ENCODE peak calls at places on chromosomes 2 and 18, in five cellular contexts. One of them, this sample, is unnamed.

GRCh38 chr2:136243638-136244557 is 125.9 kb upstream of the CXCR4 start:
- DNase-seq in suprapubic skin: no peak
- DNase-seq in transverse colon: no peak
- DNase-seq in K562: no peak
- DNase-seq in endothelial cell of umbilical vein: no peak
- DNase-seq in this sample: no peak

GRCh38 chr2:24022975-24023575 is 13.2 kb downstream of the MFSD2B start:
- DNase-seq in K562: no peak
- DNase-seq in suprapubic skin: peak
- DNase-seq in transverse colon: no peak
- DNase-seq in endothelial cell of umbilical vein: no peak
- DNase-seq in this sample: no peak

GRCh38 chr2:45483997-45484396 is 127.1 kb downstream of the SRBD1 start:
- DNase-seq in K562: no peak
- DNase-seq in transverse colon: no peak
- DNase-seq in endothelial cell of umbilical vein: no peak
- DNase-seq in suprapubic skin: no peak
- DNase-seq in this sample: no peak

GRCh38 chr2:15510552-15510951 is 50.6 kb downstream of the NBAS start:
- DNase-seq in suprapubic skin: no peak
- DNase-seq in endothelial cell of umbilical vein: no peak
- DNase-seq in K562: no peak
- DNase-seq in transverse colon: no peak
- DNase-seq in this sample: no peak

GRCh38 chr2:144261966-144262365 is 258.0 kb downstream of the ZEB2 start:
- DNase-seq in transverse colon: no peak
- DNase-seq in suprapubic skin: no peak
- DNase-seq in K562: no peak
- DNase-seq in endothelial cell of umbilical vein: no peak
- DNase-seq in this sample: no peak

GRCh38 chr2:7621018-7621814 is 704.0 kb downstream of the RNF144A start:
- DNase-seq in K562: no peak
- DNase-seq in endothelial cell of umbilical vein: no peak
- DNase-seq in suprapubic skin: no peak
- DNase-seq in transverse colon: no peak
- DNase-seq in this sample: no peak

GRCh38 chr2:127137225-127137624 is 30.3 kb upstream of the BIN1 start:
- DNase-seq in suprapubic skin: no peak
- DNase-seq in transverse colon: no peak
- DNase-seq in endothelial cell of umbilical vein: no peak
- DNase-seq in K562: no peak
- DNase-seq in this sample: no peak

GRCh38 chr18:74281011-74281638 is 10.6 kb downstream of the CYB5A start:
- DNase-seq in endothelial cell of umbilical vein: no peak
- DNase-seq in suprapubic skin: no peak
- DNase-seq in transverse colon: no peak
- DNase-seq in K562: no peak
- DNase-seq in this sample: no peak

GRCh38 chr2:196592912-196593881 is 46.3 kb upstream of the CCDC150 start:
- DNase-seq in K562: peak
- DNase-seq in suprapubic skin: no peak
- DNase-seq in transverse colon: no peak
- DNase-seq in endothelial cell of umbilical vein: peak
- DNase-seq in this sample: peak

GRCh38 chr2:204665244-204665643 is 120.0 kb downstream of the PARD3B start:
- DNase-seq in K562: no peak
- DNase-seq in endothelial cell of umbilical vein: no peak
- DNase-seq in transverse colon: no peak
- DNase-seq in suprapubic skin: no peak
- DNase-seq in this sample: no peak

GRCh38 chr2:65431417-65432226 is 777 bp downstream of the SPRED2 start:
- DNase-seq in suprapubic skin: peak
- DNase-seq in K562: peak
- DNase-seq in endothelial cell of umbilical vein: peak
- DNase-seq in transverse colon: peak
- DNase-seq in this sample: peak

GRCh38 chr2:46917628-46918027 is 2.0 kb upstream of the MCFD2 start:
- DNase-seq in transverse colon: no peak
- DNase-seq in K562: no peak
- DNase-seq in suprapubic skin: no peak
- DNase-seq in endothelial cell of umbilical vein: no peak
- DNase-seq in this sample: no peak

GRCh38 chr2:105798595-105798994 is 53.9 kb downstream of the NCK2 start:
- DNase-seq in K562: no peak
- DNase-seq in endothelial cell of umbilical vein: no peak
- DNase-seq in transverse colon: no peak
- DNase-seq in suprapubic skin: no peak
- DNase-seq in this sample: peak

GRCh38 chr2:39632871-39633270 is 32.8 kb upstream of the TMEM178A start:
- DNase-seq in suprapubic skin: no peak
- DNase-seq in transverse colon: no peak
- DNase-seq in K562: no peak
- DNase-seq in endothelial cell of umbilical vein: no peak
- DNase-seq in this sample: no peak

GRCh38 chr2:47503481-47504070 is 100.6 kb downstream of the MSH2 start:
- DNase-seq in endothelial cell of umbilical vein: no peak
- DNase-seq in K562: no peak
- DNase-seq in transverse colon: no peak
- DNase-seq in suprapubic skin: peak
- DNase-seq in this sample: no peak

GRCh38 chr2:235206399-235206798 is 254.6 kb downstream of the SH3BP4 start:
- DNase-seq in suprapubic skin: no peak
- DNase-seq in K562: no peak
- DNase-seq in transverse colon: no peak
- DNase-seq in endothelial cell of umbilical vein: no peak
- DNase-seq in this sample: no peak

GRCh38 chr2:130300970-130301348 is 41.7 kb upstream of the IMP4 start:
- DNase-seq in K562: no peak
- DNase-seq in suprapubic skin: no peak
- DNase-seq in transverse colon: no peak
- DNase-seq in endothelial cell of umbilical vein: no peak
- DNase-seq in this sample: no peak

GRCh38 chr2:211836409-211836808 is 702.2 kb downstream of the ERBB4 start:
- DNase-seq in endothelial cell of umbilical vein: no peak
- DNase-seq in K562: no peak
- DNase-seq in transverse colon: no peak
- DNase-seq in suprapubic skin: no peak
- DNase-seq in this sample: no peak

GRCh38 chr2:161373939-161374338 is 42.2 kb upstream of the TBR1 start:
- DNase-seq in transverse colon: no peak
- DNase-seq in suprapubic skin: no peak
- DNase-seq in endothelial cell of umbilical vein: no peak
- DNase-seq in K562: no peak
- DNase-seq in this sample: no peak

GRCh38 chr2:59167514-59167913 is 926.4 kb upstream of the FANCL start:
- DNase-seq in endothelial cell of umbilical vein: no peak
- DNase-seq in K562: no peak
- DNase-seq in suprapubic skin: no peak
- DNase-seq in transverse colon: no peak
- DNase-seq in this sample: no peak

GRCh38 chr2:29281585-29281984 is 166.4 kb downstream of the CLIP4 start:
- DNase-seq in suprapubic skin: no peak
- DNase-seq in transverse colon: no peak
- DNase-seq in endothelial cell of umbilical vein: no peak
- DNase-seq in K562: no peak
- DNase-seq in this sample: no peak

GRCh38 chr2:231611273-231612198 is 18.9 kb downstream of the TEX44 start:
- DNase-seq in transverse colon: peak
- DNase-seq in K562: peak
- DNase-seq in endothelial cell of umbilical vein: peak
- DNase-seq in suprapubic skin: no peak
- DNase-seq in this sample: peak

GRCh38 chr18:35024965-35025364 is 16.2 kb upstream of the MAPRE2 start:
- DNase-seq in K562: no peak
- DNase-seq in transverse colon: peak
- DNase-seq in endothelial cell of umbilical vein: peak
- DNase-seq in suprapubic skin: no peak
- DNase-seq in this sample: no peak

GRCh38 chr2:238030422-238031155 is 30.2 kb upstream of the SCLY start:
- DNase-seq in K562: no peak
- DNase-seq in transverse colon: no peak
- DNase-seq in endothelial cell of umbilical vein: no peak
- DNase-seq in suprapubic skin: no peak
- DNase-seq in this sample: no peak

GRCh38 chr18:23450022-23450421 is 3.1 kb upstream of the RIOK3 start:
- DNase-seq in endothelial cell of umbilical vein: no peak
- DNase-seq in suprapubic skin: no peak
- DNase-seq in K562: peak
- DNase-seq in transverse colon: no peak
- DNase-seq in this sample: no peak

GRCh38 chr2:233209117-233209977 is 42.1 kb upstream of the ATG16L1 start:
- DNase-seq in K562: peak
- DNase-seq in suprapubic skin: no peak
- DNase-seq in transverse colon: no peak
- DNase-seq in endothelial cell of umbilical vein: peak
- DNase-seq in this sample: no peak

DNA sequence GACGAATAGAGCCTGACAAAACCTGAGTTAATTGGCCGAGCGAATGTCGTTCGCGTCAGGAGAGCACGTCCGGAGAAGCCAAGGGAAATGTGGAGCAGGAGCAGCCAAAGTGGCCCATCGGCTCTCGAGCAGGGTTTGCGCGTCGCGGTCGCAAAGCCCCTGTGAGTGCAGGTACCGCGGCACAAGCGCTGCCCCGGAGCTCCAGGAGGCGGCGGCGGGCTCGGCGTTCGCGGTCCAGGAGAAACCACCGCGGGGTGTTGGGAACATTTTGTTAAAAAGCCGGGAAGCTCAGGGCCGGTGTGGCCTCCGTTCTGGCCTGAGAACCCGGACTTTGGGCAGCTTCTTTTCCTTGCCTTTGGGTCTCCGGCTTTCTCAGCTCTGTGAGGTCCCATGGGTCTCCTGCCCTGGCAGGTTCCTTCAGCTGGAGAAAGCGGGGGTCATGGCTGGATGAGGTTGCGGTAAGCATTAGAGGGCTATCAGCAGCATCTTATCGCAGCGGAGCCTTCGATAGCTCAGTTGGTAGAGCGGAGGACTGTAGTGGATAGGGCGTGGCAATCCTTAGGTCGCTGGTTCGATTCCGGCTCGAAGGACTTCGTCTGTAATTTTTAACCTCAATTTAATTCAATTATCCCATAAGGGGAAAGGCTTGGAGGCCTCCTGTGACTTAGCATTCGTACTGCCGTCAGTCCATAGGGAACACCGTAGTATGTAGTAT is 1.0 kb upstream of the AGBL5 start:
- DNase-seq in transverse colon: peak
- DNase-seq in suprapubic skin: peak
- DNase-seq in K562: peak
- DNase-seq in endothelial cell of umbilical vein: peak
- DNase-seq in this sample: peak
- TF ChIP-seq POLR2A in transverse colon: no peak
- TF ChIP-seq POLR2A in suprapubic skin: no peak
- TF ChIP-seq POLR2A in K562: peak
- TF ChIP-seq POLR2A in endothelial cell of umbilical vein: peak
- TF ChIP-seq POLR2A in this sample: peak

GRCh38 chr2:166127217-166128155 is at the start of gene SCN1A:
- DNase-seq in endothelial cell of umbilical vein: peak
- DNase-seq in K562: peak
- DNase-seq in suprapubic skin: no peak
- DNase-seq in transverse colon: no peak
- DNase-seq in this sample: no peak
- H3K27ac ChIP-seq in endothelial cell of umbilical vein: no peak
- H3K27ac ChIP-seq in K562: no peak
- H3K27ac ChIP-seq in suprapubic skin: no peak
- H3K27ac ChIP-seq in transverse colon: no peak
- H3K27ac ChIP-seq in this sample: no peak

GRCh38 chr2:180980943-180981898 is 816 bp downstream of the UBE2E3 start:
- DNase-seq in suprapubic skin: no peak
- DNase-seq in K562: no peak
- DNase-seq in endothelial cell of umbilical vein: peak
- DNase-seq in transverse colon: peak
- DNase-seq in this sample: no peak

GRCh38 chr2:180983468-180984388 is 3.3 kb downstream of the UBE2E3 start:
- DNase-seq in transverse colon: peak
- DNase-seq in suprapubic skin: no peak
- DNase-seq in endothelial cell of umbilical vein: peak
- DNase-seq in K562: peak
- DNase-seq in this sample: no peak

GRCh38 chr2:180979086-180979934 is 1.1 kb upstream of the UBE2E3 start:
- DNase-seq in K562: no peak
- DNase-seq in transverse colon: no peak
- DNase-seq in suprapubic skin: no peak
- DNase-seq in endothelial cell of umbilical vein: peak
- DNase-seq in this sample: no peak

GRCh38 chr2:180980185-180980942 is at the start of gene UBE2E3:
- DNase-seq in endothelial cell of umbilical vein: peak
- DNase-seq in transverse colon: peak
- DNase-seq in K562: peak
- DNase-seq in suprapubic skin: peak
- DNase-seq in this sample: peak

DNA sequence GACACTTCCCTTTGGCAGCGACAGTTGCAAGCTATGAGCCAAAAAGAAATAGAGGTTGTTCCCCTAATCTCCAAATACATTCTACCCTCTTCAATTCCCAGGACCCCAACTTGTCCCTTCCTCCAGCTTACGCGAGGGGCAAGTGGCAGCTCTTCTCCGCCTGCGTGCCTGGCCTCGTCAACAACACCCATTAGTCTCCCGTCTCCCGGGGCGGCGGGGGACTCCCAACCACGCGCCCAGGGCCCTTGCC is 545 bp upstream of the UBE2E3 start:
- DNase-seq in endothelial cell of umbilical vein: no peak
- DNase-seq in K562: no peak
- DNase-seq in suprapubic skin: no peak
- DNase-seq in transverse colon: no peak
- DNase-seq in this sample: no peak
- TF ChIP-seq POLR2A in endothelial cell of umbilical vein: no peak
- TF ChIP-seq POLR2A in K562: no peak
- TF ChIP-seq POLR2A in suprapubic skin: no peak
- TF ChIP-seq POLR2A in transverse colon: peak
- TF ChIP-seq POLR2A in this sample: peak

GRCh38 chr2:43169987-43170732 is 56.2 kb downstream of the ZFP36L2 start:
- DNase-seq in K562: peak
- DNase-seq in endothelial cell of umbilical vein: peak
- DNase-seq in transverse colon: peak
- DNase-seq in suprapubic skin: no peak
- DNase-seq in this sample: peak
- H3K27ac ChIP-seq in K562: peak
- H3K27ac ChIP-seq in endothelial cell of umbilical vein: peak
- H3K27ac ChIP-seq in transverse colon: peak
- H3K27ac ChIP-seq in suprapubic skin: peak
- H3K27ac ChIP-seq in this sample: peak

GRCh38 chr2:128320609-128321420 is 2.1 kb upstream of the HS6ST1 start:
- DNase-seq in K562: no peak
- DNase-seq in endothelial cell of umbilical vein: no peak
- DNase-seq in suprapubic skin: no peak
- DNase-seq in transverse colon: no peak
- DNase-seq in this sample: peak

GRCh38 chr2:128322651-128323491 is 4.2 kb upstream of the HS6ST1 start:
- DNase-seq in suprapubic skin: peak
- DNase-seq in endothelial cell of umbilical vein: no peak
- DNase-seq in transverse colon: no peak
- DNase-seq in K562: no peak
- DNase-seq in this sample: peak

GRCh38 chr2:128321421-128321775 is 2.7 kb upstream of the HS6ST1 start:
- DNase-seq in K562: no peak
- DNase-seq in suprapubic skin: no peak
- DNase-seq in transverse colon: no peak
- DNase-seq in endothelial cell of umbilical vein: no peak
- DNase-seq in this sample: peak

GRCh38 chr2:128323501-128323931 is 4.8 kb upstream of the HS6ST1 start:
- DNase-seq in suprapubic skin: no peak
- DNase-seq in K562: no peak
- DNase-seq in transverse colon: no peak
- DNase-seq in endothelial cell of umbilical vein: no peak
- DNase-seq in this sample: peak

GRCh38 chr2:128321784-128322650 is 3.3 kb upstream of the HS6ST1 start:
- DNase-seq in suprapubic skin: peak
- DNase-seq in transverse colon: peak
- DNase-seq in endothelial cell of umbilical vein: peak
- DNase-seq in K562: peak
- DNase-seq in this sample: peak
- TF ChIP-seq POLR2A in suprapubic skin: no peak
- TF ChIP-seq POLR2A in transverse colon: peak
- TF ChIP-seq POLR2A in endothelial cell of umbilical vein: peak
- TF ChIP-seq POLR2A in K562: no peak
- TF ChIP-seq POLR2A in this sample: no peak

This sample was measured in Peyer's patch.